ENCODE peak calls at places on chromosomes 7 and 10, in four cellular contexts. Z is AG09309; T is A172; A is activated T-cell treated with anti-CD3 and anti-CD28 coated beads, Interleukin-2, amount 50 U/mL, for 48 hours. N is an unnamed sample.

GRCh38 chr7:6252310-6252709 is 20.1 kb downstream of the CYTH3 start:
- DNase-seq in T (peak), Z (no peak), A (no peak), N (peak)

GRCh38 chr10:16585103-16585502 is 63.4 kb upstream of the C1QL3 start:
- DNase-seq in A (no peak), T (no peak), Z (no peak), N (no peak)

GRCh38 chr10:70176441-70176840 is 6.1 kb upstream of the SAR1A start:
- DNase-seq in A (no peak), Z (no peak), T (no peak), N (no peak)

GRCh38 chr7:28297821-28298439 is 114.4 kb upstream of the CREB5 start:
- DNase-seq in T (no peak), Z (no peak), A (no peak), N (no peak)

GRCh38 chr7:94423116-94423515 is 28.4 kb downstream of the COL1A2 start:
- DNase-seq in T (no peak), A (no peak), Z (no peak), N (no peak)

GRCh38 chr7:99789441-99790070 is 5.6 kb upstream of the CYP3A4 start:
- DNase-seq in T (no peak), Z (peak), A (no peak), N (no peak)

GRCh38 chr7:18541189-18541870 is 45.8 kb downstream of the HDAC9 start:
- DNase-seq in A (no peak), T (peak), Z (peak), N (peak)

GRCh38 chr7:12212051-12212485 is 974 bp downstream of the TMEM106B start:
- DNase-seq in T (peak), A (peak), Z (no peak), N (no peak)

GRCh38 chr10:75569506-75569905 is 138.1 kb downstream of the LRMDA start:
- DNase-seq in T (no peak), A (no peak), Z (no peak), N (no peak)

GRCh38 chr7:85186521-85187241 is at the start of gene SEMA3D:
- DNase-seq in T (peak), Z (no peak), A (peak), N (peak)

GRCh38 chr10:46555713-46556514 is 544 bp downstream of the GPRIN2 start:
- DNase-seq in A (no peak), T (no peak), Z (no peak), N (no peak)

GRCh38 chr7:30930621-30931020 is 19.0 kb downstream of the AQP1 start:
- DNase-seq in T (no peak), A (no peak), Z (no peak), N (no peak)

GRCh38 chr10:22250897-22251605 is 33.2 kb upstream of the EBLN1 start:
- DNase-seq in Z (no peak), A (no peak), T (no peak), N (no peak)

GRCh38 chr10:61750943-61751471 is 88.3 kb downstream of the CABCOCO1 start:
- DNase-seq in T (peak), Z (no peak), A (peak), N (peak)

GRCh38 chr7:103073989-103074518 is 542 bp downstream of the FBXL13 start:
- DNase-seq in Z (no peak), A (no peak), T (peak), N (no peak)

GRCh38 chr10:118827466-118828155 is 72.8 kb upstream of the CACUL1 start:
- DNase-seq in T (no peak), Z (no peak), A (no peak), N (no peak)

GRCh38 chr7:155198901-155199845 is 98.5 kb upstream of the INSIG1 start:
- DNase-seq in A (peak), Z (peak), T (peak), N (no peak)

GRCh38 chr7:150323682-150324365 is 479 bp upstream of the ACTR3C start:
- DNase-seq in T (no peak), Z (no peak), A (no peak), N (no peak)

GRCh38 chr7:25069900-25070443 is 55.1 kb downstream of the CYCS start:
- DNase-seq in A (peak), Z (peak), T (peak), N (peak)

GRCh38 chr10:15035385-15036301 is 8.1 kb upstream of the OLAH start:
- DNase-seq in A (no peak), Z (no peak), T (peak), N (no peak)

GRCh38 chr10:81248846-81249245 is 626.1 kb upstream of the NRG3 start:
- DNase-seq in T (peak), Z (no peak), A (no peak), N (no peak)

GRCh38 chr7:116863168-116863670 is 832 bp downstream of the CAPZA2 start:
- DNase-seq in T (peak), A (peak), Z (no peak), N (no peak)

GRCh38 chr7:157793973-157794763 is 457.4 kb downstream of the DNAJB6 start:
- DNase-seq in Z (no peak), T (no peak), A (no peak), N (no peak)

GRCh38 chr10:5684971-5685763 is 529 bp downstream of the TASOR2 start:
- DNase-seq in T (peak), A (peak), Z (peak), N (peak)

GRCh38 chr10:127848226-127848625 is 44.5 kb downstream of the CLRN3 start:
- DNase-seq in T (no peak), Z (no peak), A (no peak), N (no peak)

GRCh38 chr10:15052121-15052520 is 8.4 kb downstream of the OLAH start:
- DNase-seq in T (no peak), A (no peak), Z (no peak), N (no peak)

GRCh38 chr10:98367626-98368451 is 47.1 kb downstream of the PYROXD2 start:
- DNase-seq in A (no peak), Z (no peak), T (no peak), N (no peak)

GRCh38 chr7:54544356-54545240 is 2.4 kb downstream of the VSTM2A start:
- DNase-seq in A (no peak), T (no peak), Z (no peak), N (no peak)

GRCh38 chr7:41006591-41006990 is 696.3 kb downstream of the INHBA start:
- DNase-seq in Z (no peak), T (no peak), A (no peak), N (no peak)

GRCh38 chr10:114290038-114290437 is 51.0 kb downstream of the VWA2 start:
- DNase-seq in Z (no peak), T (no peak), A (no peak), N (no peak)

GRCh38 chr10:126459032-126459831 is 71.0 kb upstream of the ADAM12 start:
- DNase-seq in A (no peak), Z (peak), T (peak), N (peak)

GRCh38 chr10:49295297-49295696 is 3.7 kb upstream of the C10orf71 start:
- DNase-seq in A (no peak), T (no peak), Z (no peak), N (no peak)

GRCh38 chr7:98178762-98179490 is 32.3 kb upstream of the BHLHA15 start:
- DNase-seq in T (no peak), Z (no peak), A (no peak), N (no peak)

N was measured in stromal cell of bone marrow.